ENCODE peak calls at places on chromosomes 2 and 18, in seven cellular contexts. Y is H1, K is neuronal stem cell, B is IMR-90, Z is H9, F is mesenchymal stem cell, H is trophoblast cell. X is an unnamed sample.

GRCh38 chr18:67612281-67612680 is 95.8 kb upstream of the DSEL start:
- DNase-seq in K (no peak), H (peak; percentile 37), Z (no peak), F (no peak), Y (no peak), B (no peak), X (no peak)

GRCh38 chr2:13543550-13543949 is 826.8 kb downstream of the TRIB2 start:
- DNase-seq in H (no peak), K (no peak), Z (no peak), Y (no peak), F (no peak), B (no peak), X (no peak)

GRCh38 chr2:235613671-235614070 is 119.8 kb downstream of the AGAP1 start:
- DNase-seq in F (no peak), B (no peak), H (no peak), Z (no peak), K (no peak), Y (no peak), X (no peak)

GRCh38 chr2:49780949-49781348 is 626.6 kb upstream of the FSHR start:
- DNase-seq in K (no peak), H (no peak), Y (no peak), Z (no peak), F (no peak), B (no peak), X (no peak)

GRCh38 chr2:96024336-96025106 is 10.2 kb downstream of the GPAT2 start:
- DNase-seq in F (no peak), Y (no peak), Z (peak; percentile 33), H (no peak), K (no peak), B (no peak), X (no peak)

GRCh38 chr18:6881034-6881800 is 151.7 kb downstream of the ARHGAP28 start:
- DNase-seq in H (no peak), Y (no peak), B (peak; percentile 60), K (no peak), Z (no peak), F (no peak), X (no peak)

GRCh38 chr18:70499218-70499691 is 210.4 kb downstream of the SOCS6 start:
- DNase-seq in Z (peak; percentile 76), H (no peak), B (no peak), Y (peak; percentile 52), F (no peak), K (no peak), X (peak; percentile 10)

GRCh38 chr2:202015035-202015345 is 18.7 kb upstream of the FZD7 start:
- DNase-seq in K (no peak), Y (no peak), H (no peak), F (no peak), Z (no peak), B (no peak), X (no peak)

GRCh38 chr2:38925982-38926381 is 36.3 kb downstream of the ARHGEF33 start:
- DNase-seq in B (no peak), F (no peak), Y (peak; percentile 55), H (peak; percentile 28), K (no peak), Z (peak; percentile 46), X (peak; percentile 55)

GRCh38 chr2:192228685-192229084 is 34.0 kb upstream of the TMEFF2 start:
- DNase-seq in K (peak; percentile 2), F (no peak), Z (no peak), H (peak; percentile 59), Y (no peak), B (peak; percentile 65), X (peak; percentile 12)

GRCh38 chr18:59096098-59096779 is 43.4 kb upstream of the SEC11C start:
- DNase-seq in Y (peak; percentile 70), Z (peak; percentile 82), F (no peak), B (no peak), H (no peak), K (peak; percentile 26), X (peak; percentile 66)

GRCh38 chr2:24814498-24814897 is 21.3 kb downstream of the CENPO start:
- DNase-seq in F (no peak), B (no peak), Z (no peak), K (no peak), Y (peak; percentile 4), H (no peak), X (no peak)

GRCh38 chr2:28224648-28225471 is 167.8 kb upstream of the FOSL2 start:
- DNase-seq in B (peak; percentile 93), Y (no peak), K (no peak), Z (no peak), F (peak; percentile 93), H (no peak), X (no peak)

GRCh38 chr2:26561918-26562810 is 79.0 kb downstream of the CIB4 start:
- DNase-seq in H (peak; percentile 4), F (no peak), B (no peak), K (no peak), Y (no peak), Z (peak; percentile 52), X (no peak)

GRCh38 chr2:186891219-186891621 is 42.2 kb upstream of the ZSWIM2 start:
- DNase-seq in Y (no peak), Z (no peak), F (peak; percentile 33), H (no peak), K (no peak), B (no peak), X (no peak)

GRCh38 chr2:236180831-236181453 is 12.8 kb upstream of the GBX2 start:
- DNase-seq in Z (peak; percentile 63), H (peak; percentile 60), K (peak; percentile 72), B (peak; percentile 65), Y (peak; percentile 84), F (peak; percentile 70), X (peak; percentile 84)

GRCh38 chr2:179207047-179207446 is 57.6 kb downstream of the SESTD1 start:
- DNase-seq in H (no peak), Y (no peak), B (no peak), F (no peak), K (no peak), Z (no peak), X (no peak)

DNA sequence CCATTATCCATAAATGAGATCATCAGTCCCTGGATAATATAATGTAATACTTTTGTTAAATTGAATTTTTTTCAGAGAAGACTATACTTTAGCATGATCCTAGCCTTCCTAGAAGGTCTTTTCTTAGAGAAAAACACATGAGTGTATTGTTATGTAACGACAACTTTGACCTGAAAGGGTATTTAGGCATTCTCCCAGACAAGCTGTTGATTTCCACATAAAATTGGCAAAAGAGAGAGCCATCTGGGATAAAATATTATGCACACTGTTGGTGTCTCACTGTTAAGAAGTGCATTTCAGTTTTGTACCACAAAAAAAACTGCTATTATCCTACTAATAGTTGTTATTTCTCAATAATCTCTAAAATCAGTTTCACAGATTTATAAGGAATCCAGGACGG is 119.9 kb upstream of the MAPRE2 start:
- DNase-seq in B (no peak), H (no peak), Y (no peak), K (no peak), F (no peak), Z (no peak), X (no peak)
- H2BK120ac ChIP-seq in B (no peak overlapping the region), H (no peak overlapping the region), Y (no peak overlapping the region), K (no peak overlapping the region), F (no peak overlapping the region), Z (no peak overlapping the region), X (no peak overlapping the region)

GRCh38 chr2:169968767-169969166 is 141.5 kb downstream of the UBR3 start:
- DNase-seq in H (no peak), F (no peak), B (no peak), Y (no peak), K (no peak), Z (no peak), X (no peak)

GRCh38 chr2:169965495-169965894 is 138.2 kb downstream of the UBR3 start:
- DNase-seq in B (peak; percentile 26), K (no peak), H (no peak), Y (no peak), F (peak; percentile 15), Z (no peak), X (no peak)

GRCh38 chr2:169963786-169964185 is 136.5 kb downstream of the UBR3 start:
- DNase-seq in B (peak; percentile 53), F (no peak), H (no peak), Z (no peak), Y (no peak), K (no peak), X (no peak)

GRCh38 chr2:169964740-169965139 is 137.5 kb downstream of the UBR3 start:
- DNase-seq in F (peak; percentile 71), Y (no peak), K (no peak), B (no peak), Z (no peak), H (no peak), X (no peak)

DNA sequence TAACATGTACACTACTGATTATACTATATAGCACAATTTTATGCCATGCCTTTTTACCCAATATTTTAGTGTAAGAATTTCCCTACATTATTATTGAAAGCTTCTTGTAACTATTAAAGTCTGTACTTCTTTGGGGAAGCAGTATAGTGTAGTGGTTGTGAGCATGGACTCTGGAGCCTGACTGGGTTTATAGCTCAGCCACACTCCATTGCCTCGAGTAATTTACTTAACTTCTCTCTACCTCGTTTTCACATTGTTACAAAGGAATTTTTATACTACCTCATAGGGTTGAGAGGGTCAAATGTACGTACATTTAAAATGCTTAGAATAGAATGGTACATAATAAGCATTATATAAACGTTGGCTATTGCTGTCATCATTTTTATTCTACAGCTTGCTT is 139.2 kb downstream of the UBR3 start:
- DNase-seq in Z (no peak), B (no peak), F (no peak), K (no peak), Y (no peak), H (no peak), X (no peak)
- H2BK120ac ChIP-seq in Z (no peak overlapping the region), B (no peak overlapping the region), F (no peak overlapping the region), K (no peak overlapping the region), Y (no peak overlapping the region), H (no peak overlapping the region), X (no peak overlapping the region)

GRCh38 chr2:46377287-46377605 is 80.0 kb downstream of the EPAS1 start:
- DNase-seq in H (no peak), K (no peak), B (no peak), Z (no peak), F (no peak), Y (no peak), X (no peak)
- H2BK120ac ChIP-seq in H (no peak overlapping the region), K (no peak overlapping the region), B (no peak overlapping the region), Z (no peak overlapping the region), F (no peak overlapping the region), Y (no peak overlapping the region), X (no peak overlapping the region)

GRCh38 chr2:169286858-169287257 is 75.5 kb downstream of the LRP2 start:
- DNase-seq in Y (no peak), B (no peak), H (no peak), Z (no peak), F (no peak), K (peak; percentile 42), X (no peak)

GRCh38 chr2:169291517-169291916 is 70.8 kb downstream of the LRP2 start:
- DNase-seq in H (peak; percentile 2), Y (no peak), B (no peak), K (no peak), Z (no peak), F (no peak), X (no peak)

GRCh38 chr2:169285528-169285927 is 76.8 kb downstream of the LRP2 start:
- DNase-seq in F (no peak), Y (no peak), B (no peak), Z (no peak), K (peak; percentile 73), H (no peak), X (peak; percentile 55)

GRCh38 chr2:169290433-169290832 is 71.9 kb downstream of the LRP2 start:
- DNase-seq in Y (no peak), F (no peak), H (no peak), Z (no peak), B (no peak), K (no peak), X (no peak)

DNA sequence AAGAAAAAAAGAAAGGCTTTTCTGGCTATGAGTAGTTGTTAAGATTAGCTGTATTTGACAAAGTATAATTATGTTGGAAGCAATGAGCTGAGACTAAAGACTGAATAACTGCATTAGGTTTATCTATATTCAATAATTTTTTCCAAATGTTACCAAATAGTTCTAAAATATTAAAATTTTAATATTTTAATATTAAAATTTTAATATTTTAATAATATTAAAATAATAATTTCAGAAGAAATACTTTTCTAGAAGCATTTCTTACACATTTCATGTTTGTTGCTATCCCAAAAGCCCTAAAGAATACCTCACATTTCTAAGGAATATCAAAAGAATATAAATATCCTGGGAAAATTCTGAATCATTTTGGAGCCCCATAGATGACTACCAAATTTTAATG is 74.7 kb downstream of the LRP2 start:
- DNase-seq in F (no peak), H (no peak), Y (no peak), Z (no peak), B (no peak), K (no peak), X (no peak)
- H2BK120ac ChIP-seq in F (no peak overlapping the region), H (no peak overlapping the region), Y (no peak overlapping the region), Z (no peak overlapping the region), B (no peak overlapping the region), K (no peak overlapping the region), X (no peak overlapping the region)